ENCODE peak calls at places on chromosome 14, in ten cellular contexts. P is AG09309; W is stimulated activated naive CD4-positive, alpha-beta T cell; V is activated T-cell treated with anti-CD3 and anti-CD28 coated beads for 1 hour; F is ELF-1; O is neural crest cell; A is effector CD8-positive, alpha-beta T cell; K is stimulated activated CD4-positive, alpha-beta T cell treated with anti-CD3 and anti-CD28 coated beads, Interleukin-2, amount 100 ng/mL, for 24 hours; H is NCI-H187; C is right cardiac atrium. Y is an unnamed sample.

GRCh38 chr14:35687335-35687939 is 121.7 kb downstream of the RALGAPA1 start:
- DNase-seq in P (peak), W (no peak), V (no peak), F (no peak), O (peak), A (no peak), K (peak), H (peak), C (no peak), Y (no peak)

GRCh38 chr14:32076278-32077080 is 625 bp upstream of the ARHGAP5 start:
- DNase-seq in P (peak), W (peak), V (peak), F (peak), O (peak), A (peak), K (peak), H (peak), C (peak), Y (peak)

GRCh38 chr14:94062344-94062904 is 18.6 kb downstream of the DDX24 start:
- DNase-seq in P (peak), W (no peak), V (no peak), F (no peak), O (no peak), A (no peak), K (no peak), H (no peak), C (no peak), Y (no peak)

GRCh38 chr14:99683619-99684355 is at the start of gene CYP46A1:
- DNase-seq in P (peak), W (peak), V (peak), F (peak), O (peak), A (peak), K (peak), H (peak), C (peak), Y (no peak)

GRCh38 chr14:59281613-59282012 is 93.1 kb downstream of the DAAM1 start:
- DNase-seq in P (no peak), W (no peak), V (no peak), F (no peak), O (no peak), A (no peak), K (no peak), H (no peak), C (no peak), Y (no peak)

GRCh38 chr14:93285048-93285447 is 47.8 kb downstream of the BTBD7 start:
- DNase-seq in P (no peak), W (no peak), V (no peak), F (no peak), O (no peak), A (no peak), K (no peak), H (no peak), C (no peak), Y (no peak)

GRCh38 chr14:88553886-88554457 is 835 bp downstream of the PTPN21 start:
- DNase-seq in P (no peak), W (no peak), V (no peak), F (no peak), O (no peak), A (no peak), K (no peak), H (no peak), C (peak), Y (no peak)

GRCh38 chr14:61341275-61342210 is 20.2 kb downstream of the PRKCH start:
- DNase-seq in P (no peak), W (no peak), V (no peak), F (no peak), O (no peak), A (no peak), K (no peak), H (no peak), C (no peak), Y (no peak)

GRCh38 chr14:103889313-103890051 is 38.8 kb upstream of the TDRD9 start:
- DNase-seq in P (no peak), W (no peak), V (no peak), F (no peak), O (no peak), A (no peak), K (no peak), H (no peak), C (no peak), Y (no peak)

GRCh38 chr14:63438065-63438757 is 105.0 kb downstream of the PPP2R5E start:
- DNase-seq in P (peak), W (no peak), V (no peak), F (peak), O (no peak), A (no peak), K (peak), H (no peak), C (peak), Y (no peak)

GRCh38 chr14:29804481-29804880 is 123.2 kb downstream of the PRKD1 start:
- DNase-seq in P (no peak), W (no peak), V (no peak), F (no peak), O (no peak), A (no peak), K (no peak), H (no peak), C (no peak), Y (no peak)

GRCh38 chr14:24815543-24815942 is 181.6 kb upstream of the GZMB start:
- DNase-seq in P (no peak), W (no peak), V (no peak), F (no peak), O (no peak), A (no peak), K (no peak), H (no peak), C (no peak), Y (no peak)